ENCODE peak calls at places on chromosomes 3 and 15, in nine cellular contexts. One of them, this sample, is unnamed.
A peak's percentile ranks its signal among the peaks of the same experiment; 100 is the strongest.

GRCh38 chr3:154758109-154758868 is 321.8 kb upstream of the MME start:
- DNase-seq in fibroblast of the aortic adventitia: peak; percentile 70
- DNase-seq in left lobe of liver: no peak
- DNase-seq in NCI-H69: peak; percentile 17
- DNase-seq in right atrium auricular region: no peak
- DNase-seq in NCI-H2171: no peak
- DNase-seq in left ventricle myocardium inferior: no peak
- DNase-seq in psoas muscle: no peak
- DNase-seq in MV-4-11: peak; percentile 5
- DNase-seq in this sample: no peak

GRCh38 chr3:42752961-42753360 is 20.1 kb downstream of the CCDC13 start:
- DNase-seq in fibroblast of the aortic adventitia: no peak
- DNase-seq in left lobe of liver: no peak
- DNase-seq in NCI-H69: no peak
- DNase-seq in right atrium auricular region: peak; percentile 51
- DNase-seq in NCI-H2171: no peak
- DNase-seq in left ventricle myocardium inferior: no peak
- DNase-seq in psoas muscle: no peak
- DNase-seq in MV-4-11: no peak
- DNase-seq in this sample: no peak

GRCh38 chr3:18338827-18339226 is 86.3 kb downstream of the SATB1 start:
- DNase-seq in fibroblast of the aortic adventitia: no peak
- DNase-seq in left lobe of liver: no peak
- DNase-seq in NCI-H69: no peak
- DNase-seq in right atrium auricular region: no peak
- DNase-seq in NCI-H2171: no peak
- DNase-seq in left ventricle myocardium inferior: no peak
- DNase-seq in psoas muscle: no peak
- DNase-seq in MV-4-11: no peak
- DNase-seq in this sample: no peak

GRCh38 chr15:68729789-68730201 is 90.9 kb downstream of the ANP32A start:
- DNase-seq in fibroblast of the aortic adventitia: peak; percentile 65
- DNase-seq in left lobe of liver: no peak
- DNase-seq in NCI-H69: no peak
- DNase-seq in right atrium auricular region: no peak
- DNase-seq in NCI-H2171: no peak
- DNase-seq in left ventricle myocardium inferior: peak; percentile 46
- DNase-seq in psoas muscle: no peak
- DNase-seq in MV-4-11: no peak
- DNase-seq in this sample: no peak

GRCh38 chr3:17157713-17158112 is 273.0 kb downstream of the PLCL2 start:
- DNase-seq in fibroblast of the aortic adventitia: peak; percentile 39
- DNase-seq in left lobe of liver: no peak
- DNase-seq in NCI-H69: no peak
- DNase-seq in right atrium auricular region: no peak
- DNase-seq in NCI-H2171: no peak
- DNase-seq in left ventricle myocardium inferior: no peak
- DNase-seq in psoas muscle: no peak
- DNase-seq in MV-4-11: no peak
- DNase-seq in this sample: no peak

GRCh38 chr3:22366781-22367180 is 615.8 kb upstream of the ZNF385D start:
- DNase-seq in fibroblast of the aortic adventitia: peak; percentile 4
- DNase-seq in left lobe of liver: no peak
- DNase-seq in NCI-H69: no peak
- DNase-seq in right atrium auricular region: no peak
- DNase-seq in NCI-H2171: no peak
- DNase-seq in left ventricle myocardium inferior: no peak
- DNase-seq in psoas muscle: no peak
- DNase-seq in MV-4-11: no peak
- DNase-seq in this sample: no peak

GRCh38 chr15:63583027-63583426 is 14.2 kb upstream of the FBXL22 start:
- DNase-seq in fibroblast of the aortic adventitia: peak; percentile 57
- DNase-seq in left lobe of liver: no peak
- DNase-seq in NCI-H69: no peak
- DNase-seq in right atrium auricular region: no peak
- DNase-seq in NCI-H2171: no peak
- DNase-seq in left ventricle myocardium inferior: no peak
- DNase-seq in psoas muscle: no peak
- DNase-seq in MV-4-11: no peak
- DNase-seq in this sample: no peak

GRCh38 chr15:25188051-25188450 is 233.3 kb downstream of the SNRPN start:
- DNase-seq in fibroblast of the aortic adventitia: no peak
- DNase-seq in left lobe of liver: no peak
- DNase-seq in NCI-H69: no peak
- DNase-seq in right atrium auricular region: no peak
- DNase-seq in NCI-H2171: no peak
- DNase-seq in left ventricle myocardium inferior: no peak
- DNase-seq in psoas muscle: no peak
- DNase-seq in MV-4-11: no peak
- DNase-seq in this sample: no peak

GRCh38 chr15:55873024-55873745 is 120.2 kb downstream of the NEDD4 start:
- DNase-seq in fibroblast of the aortic adventitia: peak; percentile 68
- DNase-seq in left lobe of liver: no peak
- DNase-seq in NCI-H69: no peak
- DNase-seq in right atrium auricular region: no peak
- DNase-seq in NCI-H2171: no peak
- DNase-seq in left ventricle myocardium inferior: no peak
- DNase-seq in psoas muscle: no peak
- DNase-seq in MV-4-11: no peak
- DNase-seq in this sample: no peak

GRCh38 chr15:101697488-101697887 is 26.8 kb downstream of the TARS3 start:
- DNase-seq in fibroblast of the aortic adventitia: no peak
- DNase-seq in left lobe of liver: no peak
- DNase-seq in NCI-H69: no peak
- DNase-seq in right atrium auricular region: no peak
- DNase-seq in NCI-H2171: no peak
- DNase-seq in left ventricle myocardium inferior: no peak
- DNase-seq in psoas muscle: no peak
- DNase-seq in MV-4-11: no peak
- DNase-seq in this sample: peak; percentile 3